ENCODE peak calls at places on chromosome X, in four cellular contexts. C is psoas muscle, X is NCI-H1092 treated with DMSO at 0.1 percent for 48 hours, K is cardiac fibroblast. D is an unnamed sample.

GRCh38 chrX:103607385-103608304 is at the start of gene TCEAL3:
- DNase-seq in C (peak; percentile 71), X (peak; percentile 66), K (peak; percentile 70), D (peak; percentile 25)

GRCh38 chrX:153831435-153832150 is 1.2 kb upstream of the PDZD4 start:
- DNase-seq in C (no peak), X (no peak), K (no peak), D (no peak)

GRCh38 chrX:106933538-106933961 is 13.3 kb downstream of the CLDN2 start:
- DNase-seq in C (no peak), X (no peak), K (peak; percentile 43), D (no peak)

GRCh38 chrX:34343001-34343400 is 210.9 kb upstream of the FAM47A start:
- DNase-seq in C (no peak), X (no peak), K (no peak), D (no peak)

GRCh38 chrX:119709630-119710029 is 16.7 kb upstream of the SEPTIN6 start:
- DNase-seq in C (no peak), X (no peak), K (no peak), D (no peak)

GRCh38 chrX:132622130-132622529 is 133.3 kb upstream of the MBNL3 start:
- DNase-seq in C (no peak), X (no peak), K (peak; percentile 18), D (no peak)

GRCh38 chrX:19810370-19810769 is 77.0 kb downstream of the SH3KBP1 start:
- DNase-seq in C (no peak), X (no peak), K (no peak), D (no peak)

GRCh38 chrX:139077303-139078131 is 366.0 kb upstream of the FGF13 start:
- DNase-seq in C (no peak), X (no peak), K (peak; percentile 2), D (no peak)

GRCh38 chrX:139559383-139560042 is 29.0 kb downstream of the F9 start:
- DNase-seq in C (no peak), X (peak; percentile 14), K (peak; percentile 50), D (peak; percentile 3)

GRCh38 chrX:103730147-103730546 is 19.4 kb downstream of the TMEM31 start:
- DNase-seq in C (no peak), X (no peak), K (peak; percentile 42), D (no peak)

GRCh38 chrX:77953300-77953699 is 16.1 kb downstream of the PGAM4 start:
- DNase-seq in C (no peak), X (no peak), K (no peak), D (no peak)

GRCh38 chrX:118847676-118848075 is 24.1 kb downstream of the ZCCHC12 start:
- DNase-seq in C (no peak), X (peak; percentile 50), K (peak; percentile 68), D (no peak)

GRCh38 chrX:9708086-9708485 is 57.6 kb downstream of the GPR143 start:
- DNase-seq in C (no peak), X (no peak), K (no peak), D (no peak)

GRCh38 chrX:20743054-20743453 is 476.3 kb upstream of the RPS6KA3 start:
- DNase-seq in C (no peak), X (peak; percentile 94), K (no peak), D (no peak)

GRCh38 chrX:145817299-145817665 is 347 bp upstream of the SLITRK2 start:
- DNase-seq in C (peak; percentile 44), X (no peak), K (no peak), D (no peak)

GRCh38 chrX:56793112-56793430 is 64.0 kb downstream of the NBDY start:
- DNase-seq in C (no peak), X (no peak), K (no peak), D (no peak)

GRCh38 chrX:16113978-16114554 is 9.3 kb upstream of the GRPR start:
- DNase-seq in C (no peak), X (no peak), K (peak; percentile 17), D (no peak)

GRCh38 chrX:120726294-120726693 is 96.4 kb upstream of the C1GALT1C1 start:
- DNase-seq in C (no peak), X (no peak), K (no peak), D (no peak)

GRCh38 chrX:144637731-144638130 is 609.6 kb upstream of the SPANXN1 start:
- DNase-seq in C (no peak), X (no peak), K (no peak), D (no peak)

GRCh38 chrX:3526749-3527148 is 180.3 kb upstream of the MXRA5 start:
- DNase-seq in C (no peak), X (no peak), K (peak; percentile 22), D (no peak)

GRCh38 chrX:46366597-46367207 is 178.5 kb downstream of the ZNF674 start:
- DNase-seq in C (no peak), X (no peak), K (no peak), D (no peak)

GRCh38 chrX:129316461-129316860 is 206.8 kb downstream of the SMARCA1 start:
- DNase-seq in C (no peak), X (no peak), K (no peak), D (no peak)

GRCh38 chrX:136163694-136164093 is 16.4 kb downstream of the FHL1 start:
- DNase-seq in C (no peak), X (no peak), K (no peak), D (no peak)

GRCh38 chrX:23008431-23009099 is 8.8 kb downstream of the DDX53 start:
- DNase-seq in C (no peak), X (peak; percentile 17), K (peak; percentile 56), D (no peak)

GRCh38 chrX:352181-352580 is 33.6 kb upstream of the GTPBP6 start:
- DNase-seq in C (no peak), X (no peak), K (no peak), D (peak; percentile 5)

GRCh38 chrX:9927638-9928037 is 39.5 kb upstream of the CLDN34 start:
- DNase-seq in C (no peak), X (no peak), K (no peak), D (no peak)

GRCh38 chrX:110384490-110384889 is 25.8 kb downstream of the RTL9 start:
- DNase-seq in C (no peak), X (no peak), K (peak; percentile 19), D (no peak)

GRCh38 chrX:24025741-24026402 is 1.1 kb downstream of the KLHL15 start:
- DNase-seq in C (no peak), X (peak; percentile 53), K (peak; percentile 84), D (peak; percentile 34)

GRCh38 chrX:54473993-54474859 is 21.8 kb downstream of the FGD1 start:
- DNase-seq in C (no peak), X (no peak), K (no peak), D (no peak)

GRCh38 chrX:150503898-150504219 is 64.6 kb upstream of the MTM1 start:
- DNase-seq in C (no peak), X (no peak), K (no peak), D (no peak)

GRCh38 chrX:37405954-37406353 is 56.8 kb downstream of the PRRG1 start:
- DNase-seq in C (no peak), X (no peak), K (peak; percentile 74), D (no peak)

GRCh38 chrX:153621949-153622598 is 23.1 kb upstream of the CCNQ start:
- DNase-seq in C (no peak), X (no peak), K (no peak), D (no peak)

GRCh38 chrX:13692771-13693231 is 3.9 kb downstream of the RAB9A start:
- DNase-seq in C (no peak), X (no peak), K (no peak), D (no peak)

GRCh38 chrX:151176351-151176750 is at the start of gene GPR50:
- DNase-seq in C (no peak), X (no peak), K (no peak), D (no peak)

GRCh38 chrX:75303795-75304194 is 29.9 kb downstream of the UPRT start:
- DNase-seq in C (no peak), X (no peak), K (peak; percentile 72), D (no peak)

GRCh38 chrX:38868941-38869378 is 67.7 kb downstream of the MID1IP1 start:
- DNase-seq in C (no peak), X (no peak), K (peak; percentile 67), D (peak; percentile 38)

GRCh38 chrX:65723706-65724105 is 56.3 kb downstream of the MSN start:
- DNase-seq in C (no peak), X (no peak), K (no peak), D (no peak)

GRCh38 chrX:10239611-10240064 is 82.9 kb downstream of the CLCN4 start:
- DNase-seq in C (peak; percentile 76), X (no peak), K (peak; percentile 42), D (peak; percentile 64)

GRCh38 chrX:57587607-57588006 is 4.2 kb upstream of the ZXDB start:
- DNase-seq in C (no peak), X (no peak), K (no peak), D (no peak)